ENCODE peak calls at places on chromosomes 4 and X, in four cellular contexts. Q, E, P and G are unnamed samples. For H3K27me3, the result is how much of the 10 kb centered on the place peaks cover.

GRCh38 chr4:184330008-184330400 is 112.3 kb upstream of the ENPP6 start:
- DNase-seq in Q (peak), E (no peak), P (no peak), G (no peak)

GRCh38 chrX:16458208-16458607 is 191.8 kb upstream of the S100G start:
- DNase-seq in Q (no peak), E (no peak), P (no peak), G (no peak)

GRCh38 chr4:61011051-61011450 is 189.1 kb upstream of the ADGRL3 start:
- DNase-seq in Q (no peak), E (no peak), P (no peak), G (no peak)

GRCh38 chr4:73208376-73208775 is 50.2 kb downstream of the ANKRD17 start:
- DNase-seq in Q (no peak), E (no peak), P (no peak), G (no peak)

GRCh38 chrX:134548844-134549205 is 88.9 kb downstream of the HPRT1 start:
- DNase-seq in Q (no peak), E (no peak), P (no peak), G (peak)

GRCh38 chr4:123418486-123418931 is 21.9 kb downstream of the SPRY1 start:
- DNase-seq in Q (no peak), E (peak), P (no peak), G (peak)

GRCh38 chr4:13933163-13933562 is 305.6 kb upstream of the BOD1L1 start:
- DNase-seq in Q (no peak), E (no peak), P (no peak), G (no peak)

GRCh38 chr4:179196511-179196910 is 1754.3 kb upstream of the AGA start:
- DNase-seq in Q (no peak), E (peak), P (no peak), G (peak)

GRCh38 chrX:107508925-107509324 is 59.5 kb downstream of the FRMPD3 start:
- DNase-seq in Q (no peak), E (no peak), P (no peak), G (no peak)

GRCh38 chr4:10371869-10372471 is 85.3 kb downstream of the ZNF518B start:
- DNase-seq in Q (no peak), E (no peak), P (no peak), G (peak)

GRCh38 chr4:106691749-106692148 is 323.2 kb upstream of the GIMD1 start:
- DNase-seq in Q (no peak), E (no peak), P (peak), G (peak)

GRCh38 chr4:74189331-74190043 is 31.6 kb downstream of the MTHFD2L start:
- DNase-seq in Q (no peak), E (peak), P (peak), G (peak)

GRCh38 chr4:7719354-7720174 is 220.1 kb downstream of the AFAP1 start:
- DNase-seq in Q (no peak), E (no peak), P (no peak), G (peak)

GRCh38 chrX:24372021-24372763 is 11.8 kb downstream of the SUPT20HL1 start:
- DNase-seq in Q (no peak), E (no peak), P (no peak), G (peak)

DNA sequence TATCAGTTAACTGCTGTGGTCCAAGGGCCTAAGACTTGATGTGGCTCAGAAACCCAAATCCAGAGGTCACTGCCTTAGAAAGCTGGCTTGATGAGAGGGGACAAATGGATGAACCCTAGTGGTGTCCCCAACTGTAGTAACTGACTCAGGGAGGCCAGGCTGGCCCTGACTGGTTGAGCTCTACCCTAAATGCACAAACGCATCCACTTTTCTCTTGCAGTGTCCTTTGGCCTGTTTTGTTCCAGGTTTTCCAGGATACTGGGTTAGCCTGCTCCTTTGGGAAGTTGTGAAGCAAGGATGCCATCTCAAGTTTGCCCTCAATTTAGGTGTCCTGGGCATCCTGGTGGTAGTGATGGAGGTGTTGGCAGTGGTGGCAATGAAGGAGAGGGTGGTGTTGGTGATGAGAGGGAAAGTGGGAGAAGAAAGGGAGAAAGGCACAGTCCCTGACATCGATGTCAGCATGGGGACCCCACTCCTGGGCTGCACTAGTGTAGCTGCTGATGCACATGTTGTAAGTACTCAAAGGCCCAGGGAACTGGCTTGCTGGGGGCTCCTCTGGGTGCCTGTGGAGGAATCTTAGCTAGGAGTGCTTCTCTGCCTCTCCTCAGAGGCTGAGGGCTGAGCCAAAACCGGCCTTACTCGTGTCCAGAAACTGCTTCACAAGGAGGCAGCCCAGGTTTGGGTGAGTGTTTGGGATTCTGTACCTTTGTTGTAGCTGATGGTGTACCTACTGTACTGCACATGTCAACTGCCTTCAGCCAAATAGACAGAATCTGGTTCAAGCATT is 2.9 kb upstream of the HAND2 start:
- DNase-seq in Q (no peak), E (no peak), P (no peak), G (peak)
- H3K27me3 ChIP-seq in Q (half or more), E (half or more), P (under half), G (half or more)

GRCh38 chr4:89256203-89256800 is 51.3 kb downstream of the GPRIN3 start:
- DNase-seq in Q (no peak), E (no peak), P (no peak), G (no peak)
- H3K27me3 ChIP-seq in Q (under half), E (under half), P (under half), G (under half)

GRCh38 chr4:121070696-121071639 is 1.4 kb downstream of the NDNF start:
- DNase-seq in Q (peak), E (no peak), P (no peak), G (peak)

GRCh38 chr4:121071640-121072037 is 696 bp downstream of the NDNF start:
- DNase-seq in Q (no peak), E (no peak), P (no peak), G (no peak)

GRCh38 chr4:121073672-121074386 is 1.5 kb upstream of the NDNF start:
- DNase-seq in Q (no peak), E (no peak), P (no peak), G (peak)

GRCh38 chr4:121072836-121073362 is 564 bp upstream of the NDNF start:
- DNase-seq in Q (peak), E (no peak), P (no peak), G (peak)

GRCh38 chr4:121072080-121072835 is at the start of gene NDNF:
- DNase-seq in Q (no peak), E (no peak), P (no peak), G (peak)
- H3K27me3 ChIP-seq in Q (under half), E (half or more), P (under half), G (under half)

GRCh38 chrX:154114652-154115051 is 17.1 kb upstream of the MECP2 start:
- DNase-seq in Q (no peak), E (no peak), P (no peak), G (no peak)

GRCh38 chrX:154116514-154116913 is 19.0 kb upstream of the MECP2 start:
- DNase-seq in Q (no peak), E (no peak), P (no peak), G (no peak)

GRCh38 chrX:154115071-154115470 is 17.6 kb upstream of the MECP2 start:
- DNase-seq in Q (no peak), E (no peak), P (no peak), G (no peak)

GRCh38 chrX:154115750-154116149 is 18.2 kb upstream of the MECP2 start:
- DNase-seq in Q (no peak), E (no peak), P (no peak), G (no peak)

GRCh38 chrX:154113729-154114128 is 16.2 kb upstream of the MECP2 start:
- DNase-seq in Q (no peak), E (no peak), P (no peak), G (no peak)
- H3K27me3 ChIP-seq in Q (under half), E (under half), P (under half), G (under half)

GRCh38 chrX:126339926-126340325 is 173.8 kb upstream of the DCAF12L2 start:
- DNase-seq in Q (no peak), E (no peak), P (no peak), G (no peak)

DNA sequence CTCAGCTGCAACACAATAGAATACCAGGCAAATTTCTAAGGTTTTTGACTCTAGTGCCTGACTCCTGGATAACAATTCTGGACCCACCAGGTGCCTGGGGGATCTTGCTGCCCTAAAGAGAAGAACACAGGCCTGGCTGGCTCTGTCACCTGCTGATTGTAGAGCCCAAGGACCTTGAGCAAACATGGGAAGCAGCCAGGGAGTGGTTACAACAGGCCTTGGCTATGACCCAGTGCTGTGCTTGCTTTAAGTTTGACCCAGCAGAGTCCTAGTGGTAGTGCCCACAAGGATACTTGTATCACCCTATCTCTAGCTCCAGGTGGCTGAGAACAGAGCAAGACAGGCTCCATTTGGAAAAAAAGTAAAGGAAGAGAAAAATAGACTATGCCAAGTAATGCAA is 176.8 kb upstream of the DCAF12L2 start:
- DNase-seq in Q (no peak), E (no peak), P (no peak), G (no peak)
- H3K27me3 ChIP-seq in Q (under half), E (under half), P (under half), G (under half)